ENCODE peak calls at places on chromosomes 7 and 10, in four cellular contexts. One of them, this sample, is unnamed.

GRCh38 chr10:88800152-88801125 is 2.1 kb upstream of the LIPM start:
- DNase-seq in GM10248: no peak
- DNase-seq in ovary: no peak
- DNase-seq in WTC11: no peak
- DNase-seq in this sample: no peak

GRCh38 chr7:111744501-111745155 is 182.3 kb upstream of the IMMP2L start:
- DNase-seq in GM10248: no peak
- DNase-seq in ovary: no peak
- DNase-seq in WTC11: no peak
- DNase-seq in this sample: no peak

GRCh38 chr7:7221602-7222038 is 39.3 kb downstream of the C1GALT1 start:
- DNase-seq in GM10248: no peak
- DNase-seq in ovary: no peak
- DNase-seq in WTC11: no peak
- DNase-seq in this sample: no peak

GRCh38 chr7:151954866-151955820 is 1.1 kb upstream of the GALNTL5 start:
- DNase-seq in GM10248: no peak
- DNase-seq in ovary: peak
- DNase-seq in WTC11: no peak
- DNase-seq in this sample: no peak

GRCh38 chr7:71739520-71740195 is 607.7 kb downstream of the GALNT17 start:
- DNase-seq in GM10248: no peak
- DNase-seq in ovary: no peak
- DNase-seq in WTC11: no peak
- DNase-seq in this sample: no peak

GRCh38 chr7:33807779-33808482 is 97.4 kb upstream of the BMPER start:
- DNase-seq in GM10248: no peak
- DNase-seq in ovary: no peak
- DNase-seq in WTC11: peak
- DNase-seq in this sample: no peak

GRCh38 chr7:28732037-28732869 is 225.9 kb downstream of the TRIL start:
- DNase-seq in GM10248: no peak
- DNase-seq in ovary: peak
- DNase-seq in WTC11: no peak
- DNase-seq in this sample: no peak

GRCh38 chr10:17943033-17943745 is 8.5 kb upstream of the SLC39A12 start:
- DNase-seq in GM10248: no peak
- DNase-seq in ovary: no peak
- DNase-seq in WTC11: no peak
- DNase-seq in this sample: no peak

GRCh38 chr10:89337493-89337892 is 9.7 kb downstream of the IFIT3 start:
- DNase-seq in GM10248: no peak
- DNase-seq in ovary: no peak
- DNase-seq in WTC11: no peak
- DNase-seq in this sample: no peak

GRCh38 chr7:47816647-47817046 is 131.6 kb downstream of the PKD1L1 start:
- DNase-seq in GM10248: no peak
- DNase-seq in ovary: no peak
- DNase-seq in WTC11: no peak
- DNase-seq in this sample: no peak

GRCh38 chr7:5339949-5340348 is 57.2 kb downstream of the SLC29A4 start:
- DNase-seq in GM10248: no peak
- DNase-seq in ovary: no peak
- DNase-seq in WTC11: no peak
- DNase-seq in this sample: no peak

GRCh38 chr10:34305189-34305588 is 509.9 kb downstream of the PARD3 start:
- DNase-seq in GM10248: peak
- DNase-seq in ovary: no peak
- DNase-seq in WTC11: peak
- DNase-seq in this sample: no peak

GRCh38 chr7:128715079-128715478 is 24.1 kb upstream of the CALU start:
- DNase-seq in GM10248: no peak
- DNase-seq in ovary: no peak
- DNase-seq in WTC11: no peak
- DNase-seq in this sample: no peak

GRCh38 chr7:134290286-134290685 is 26.4 kb downstream of the SLC35B4 start:
- DNase-seq in GM10248: no peak
- DNase-seq in ovary: no peak
- DNase-seq in WTC11: no peak
- DNase-seq in this sample: no peak

GRCh38 chr10:120942806-120943413 is 91.7 kb downstream of the WDR11 start:
- DNase-seq in GM10248: peak
- DNase-seq in ovary: peak
- DNase-seq in WTC11: peak
- DNase-seq in this sample: peak

GRCh38 chr7:50416509-50417299 is 33.4 kb downstream of the FIGNL1 start:
- DNase-seq in GM10248: peak
- DNase-seq in ovary: no peak
- DNase-seq in WTC11: no peak
- DNase-seq in this sample: no peak

GRCh38 chr10:126872768-126873167 is 32.5 kb upstream of the DOCK1 start:
- DNase-seq in GM10248: no peak
- DNase-seq in ovary: no peak
- DNase-seq in WTC11: no peak
- DNase-seq in this sample: no peak

GRCh38 chr10:5812283-5813090 is 747 bp downstream of the GDI2 start:
- DNase-seq in GM10248: peak
- DNase-seq in ovary: peak
- DNase-seq in WTC11: peak
- DNase-seq in this sample: no peak

GRCh38 chr7:129777993-129778769 is 166.7 kb downstream of the NRF1 start:
- DNase-seq in GM10248: no peak
- DNase-seq in ovary: no peak
- DNase-seq in WTC11: peak
- DNase-seq in this sample: no peak

GRCh38 chr7:128841961-128842673 is 11.9 kb downstream of the FLNC start:
- DNase-seq in GM10248: peak
- DNase-seq in ovary: no peak
- DNase-seq in WTC11: peak
- DNase-seq in this sample: peak

GRCh38 chr10:119817991-119818888 is 54.4 kb downstream of the MCMBP start:
- DNase-seq in GM10248: peak
- DNase-seq in ovary: peak
- DNase-seq in WTC11: peak
- DNase-seq in this sample: no peak

GRCh38 chr7:154857240-154857639 is 145.7 kb downstream of the PAXIP1 start:
- DNase-seq in GM10248: no peak
- DNase-seq in ovary: no peak
- DNase-seq in WTC11: no peak
- DNase-seq in this sample: no peak

GRCh38 chr7:27652518-27652917 is 10.2 kb downstream of the HIBADH start:
- DNase-seq in GM10248: no peak
- DNase-seq in ovary: no peak
- DNase-seq in WTC11: no peak
- DNase-seq in this sample: no peak

GRCh38 chr7:151699920-151700319 is 177.0 kb downstream of the PRKAG2 start:
- DNase-seq in GM10248: no peak
- DNase-seq in ovary: no peak
- DNase-seq in WTC11: no peak
- DNase-seq in this sample: no peak

GRCh38 chr7:26090927-26091519 is 61.0 kb upstream of the NFE2L3 start:
- DNase-seq in GM10248: peak
- DNase-seq in ovary: no peak
- DNase-seq in WTC11: no peak
- DNase-seq in this sample: no peak

GRCh38 chr7:28570113-28570969 is 158.0 kb downstream of the CREB5 start:
- DNase-seq in GM10248: peak
- DNase-seq in ovary: no peak
- DNase-seq in WTC11: no peak
- DNase-seq in this sample: peak

GRCh38 chr7:155815332-155816191 is 3.3 kb upstream of the SHH start:
- DNase-seq in GM10248: peak
- DNase-seq in ovary: no peak
- DNase-seq in WTC11: peak
- DNase-seq in this sample: peak

GRCh38 chr7:20064974-20065862 is 152.0 kb downstream of the MACC1 start:
- DNase-seq in GM10248: peak
- DNase-seq in ovary: no peak
- DNase-seq in WTC11: no peak
- DNase-seq in this sample: no peak

GRCh38 chr7:146090023-146090645 is 26.5 kb upstream of the CNTNAP2 start:
- DNase-seq in GM10248: peak
- DNase-seq in ovary: no peak
- DNase-seq in WTC11: no peak
- DNase-seq in this sample: no peak

GRCh38 chr7:35253182-35253679 is 669 bp downstream of the TBX20 start:
- DNase-seq in GM10248: no peak
- DNase-seq in ovary: no peak
- DNase-seq in WTC11: peak
- DNase-seq in this sample: no peak

GRCh38 chr7:157691521-157692155 is 354.8 kb downstream of the DNAJB6 start:
- DNase-seq in GM10248: no peak
- DNase-seq in ovary: no peak
- DNase-seq in WTC11: peak
- DNase-seq in this sample: no peak

GRCh38 chr10:133082685-133083421 is 4.9 kb upstream of the ADGRA1 start:
- DNase-seq in GM10248: no peak
- DNase-seq in ovary: no peak
- DNase-seq in WTC11: no peak
- DNase-seq in this sample: no peak

GRCh38 chr10:52129410-52130178 is 184.5 kb upstream of the DKK1 start:
- DNase-seq in GM10248: no peak
- DNase-seq in ovary: no peak
- DNase-seq in WTC11: no peak
- DNase-seq in this sample: no peak

GRCh38 chr10:113473851-113474250 is 79.0 kb upstream of the HABP2 start:
- DNase-seq in GM10248: no peak
- DNase-seq in ovary: no peak
- DNase-seq in WTC11: no peak
- DNase-seq in this sample: no peak

GRCh38 chr10:15238553-15239335 is 70.3 kb upstream of the NMT2 start:
- DNase-seq in GM10248: no peak
- DNase-seq in ovary: no peak
- DNase-seq in WTC11: no peak
- DNase-seq in this sample: no peak

GRCh38 chr10:16916496-16916895 is 99.3 kb upstream of the RSU1 start:
- DNase-seq in GM10248: no peak
- DNase-seq in ovary: no peak
- DNase-seq in WTC11: no peak
- DNase-seq in this sample: no peak

GRCh38 chr10:92123031-92123450 is 167.8 kb downstream of the CPEB3 start:
- DNase-seq in GM10248: no peak
- DNase-seq in ovary: no peak
- DNase-seq in WTC11: no peak
- DNase-seq in this sample: no peak

GRCh38 chr7:27131390-27131819 is 848 bp upstream of the HOXA4 start:
- DNase-seq in GM10248: no peak
- DNase-seq in ovary: no peak
- DNase-seq in WTC11: no peak
- DNase-seq in this sample: no peak

GRCh38 chr7:1851731-1852531 is 181.9 kb downstream of the ELFN1 start:
- DNase-seq in GM10248: no peak
- DNase-seq in ovary: no peak
- DNase-seq in WTC11: peak
- DNase-seq in this sample: no peak

GRCh38 chr10:69963835-69964710 is 88.6 kb upstream of the MACROH2A2 start:
- DNase-seq in GM10248: no peak
- DNase-seq in ovary: no peak
- DNase-seq in WTC11: no peak
- DNase-seq in this sample: no peak
- TF ChIP-seq CTCF in GM10248: no peak
- TF ChIP-seq CTCF in ovary: no peak
- TF ChIP-seq CTCF in WTC11: no peak
- TF ChIP-seq CTCF in this sample: no peak

DNA sequence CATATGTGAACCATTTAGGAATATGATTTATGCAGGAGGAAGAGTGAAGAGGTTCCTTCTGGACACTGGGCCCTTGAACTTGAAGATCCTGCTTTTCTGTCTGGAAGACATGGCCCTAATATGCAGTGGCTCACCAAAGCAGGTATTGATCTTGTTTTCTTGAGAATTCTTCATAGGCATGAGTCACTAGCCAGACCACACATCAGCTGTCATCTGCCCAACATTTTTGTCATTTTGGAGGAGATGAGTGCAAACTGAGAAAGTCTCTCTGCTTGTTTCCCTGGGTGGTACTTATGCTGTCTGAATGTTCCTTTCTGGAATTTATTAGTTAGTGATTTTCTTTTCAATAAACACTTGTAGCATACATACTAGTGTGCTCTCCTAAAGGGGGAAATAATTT is 382.6 kb downstream of the LRMDA start:
- DNase-seq in GM10248: no peak
- DNase-seq in ovary: no peak
- DNase-seq in WTC11: no peak
- DNase-seq in this sample: no peak
- TF ChIP-seq CTCF in GM10248: no peak
- TF ChIP-seq CTCF in ovary: no peak
- TF ChIP-seq CTCF in WTC11: no peak
- TF ChIP-seq CTCF in this sample: no peak

GRCh38 chr7:3065724-3066143 is 22.1 kb upstream of the CARD11 start:
- DNase-seq in GM10248: peak
- DNase-seq in ovary: no peak
- DNase-seq in WTC11: peak
- DNase-seq in this sample: peak
- TF ChIP-seq CTCF in GM10248: peak
- TF ChIP-seq CTCF in ovary: no peak
- TF ChIP-seq CTCF in WTC11: peak
- TF ChIP-seq CTCF in this sample: no peak

GRCh38 chr7:91046322-91047088 is 217.7 kb upstream of the FZD1 start:
- DNase-seq in GM10248: no peak
- DNase-seq in ovary: no peak
- DNase-seq in WTC11: no peak
- DNase-seq in this sample: no peak
- TF ChIP-seq CTCF in GM10248: peak
- TF ChIP-seq CTCF in ovary: no peak
- TF ChIP-seq CTCF in WTC11: no peak
- TF ChIP-seq CTCF in this sample: no peak

GRCh38 chr10:12405342-12406320 is 56.3 kb downstream of the CAMK1D start:
- DNase-seq in GM10248: no peak
- DNase-seq in ovary: no peak
- DNase-seq in WTC11: no peak
- DNase-seq in this sample: no peak
- TF ChIP-seq CTCF in GM10248: no peak
- TF ChIP-seq CTCF in ovary: no peak
- TF ChIP-seq CTCF in WTC11: no peak
- TF ChIP-seq CTCF in this sample: no peak

GRCh38 chr10:93600861-93601773 is at the start of gene RBP4:
- DNase-seq in GM10248: no peak
- DNase-seq in ovary: no peak
- DNase-seq in WTC11: peak
- DNase-seq in this sample: no peak
- TF ChIP-seq CTCF in GM10248: no peak
- TF ChIP-seq CTCF in ovary: no peak
- TF ChIP-seq CTCF in WTC11: no peak
- TF ChIP-seq CTCF in this sample: no peak

DNA sequence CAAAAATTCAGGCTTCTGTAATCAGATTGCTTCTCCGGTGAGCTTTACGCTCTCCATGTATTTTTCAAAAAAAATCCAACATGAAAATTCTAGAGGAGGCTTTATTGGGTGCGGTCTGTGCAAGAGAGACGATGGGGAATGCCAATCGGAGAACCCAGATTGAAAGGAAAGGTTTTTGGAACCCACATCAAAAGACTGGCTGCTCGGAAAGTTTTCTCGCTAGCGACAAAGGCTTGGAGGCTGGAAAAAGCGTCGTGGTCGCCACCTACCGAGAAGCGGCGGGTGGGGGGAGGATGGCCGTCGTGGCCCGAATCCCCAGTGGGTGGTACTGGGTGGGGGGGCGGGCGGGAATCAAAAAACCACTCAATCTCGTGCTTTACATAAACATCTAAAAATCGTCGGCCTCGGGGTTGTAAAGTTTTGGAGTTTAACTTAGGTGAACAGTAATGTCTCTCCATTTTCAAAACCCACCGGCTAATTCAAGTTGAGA is 1.1 kb upstream of the GTF2I start:
- DNase-seq in GM10248: no peak
- DNase-seq in ovary: peak
- DNase-seq in WTC11: peak
- DNase-seq in this sample: peak
- TF ChIP-seq CTCF in GM10248: peak
- TF ChIP-seq CTCF in ovary: no peak
- TF ChIP-seq CTCF in WTC11: no peak
- TF ChIP-seq CTCF in this sample: no peak